ENCODE peak calls at places on chromosomes 2 and 18, in nine cellular contexts. J is activated naive CD8-positive, alpha-beta T cell treated with anti-CD3 and anti-CD28 coated beads for 36 hours; N is fibroblast of lung; M is dermis microvascular lymphatic vessel endothelial cell; I is GM04504; C is stimulated activated CD4-positive, alpha-beta T cell treated with anti-CD3 and anti-CD28 coated beads, Interleukin-15, amount 100 ng/mL, for 1 hour; X is ELF-1; F is suprapubic skin; L is GM12864. W is an unnamed sample.

GRCh38 chr2:179031731-179032408 is 18.1 kb downstream of the CCDC141 start:
- DNase-seq in J (peak), N (no peak), M (no peak), I (peak), C (no peak), X (peak), F (no peak), L (peak), W (no peak)

GRCh38 chr2:108193251-108193650 is 46.5 kb upstream of the SULT1C3 start:
- DNase-seq in J (no peak), N (no peak), M (no peak), I (no peak), C (no peak), X (no peak), F (no peak), L (no peak), W (no peak)

GRCh38 chr2:52431352-52431760 is 1336.2 kb upstream of the CHAC2 start:
- DNase-seq in J (no peak), N (no peak), M (no peak), I (no peak), C (no peak), X (no peak), F (no peak), L (no peak), W (no peak)

GRCh38 chr18:6058941-6059340 is 163.6 kb upstream of the TMEM200C start:
- DNase-seq in J (no peak), N (peak), M (no peak), I (no peak), C (no peak), X (peak), F (no peak), L (no peak), W (peak)

GRCh38 chr2:224401641-224402342 is at the start of gene FAM124B:
- DNase-seq in J (peak), N (peak), M (peak), I (no peak), C (no peak), X (peak), F (no peak), L (peak), W (no peak)

GRCh38 chr2:119760237-119760807 is 600 bp downstream of the PTPN4 start:
- DNase-seq in J (no peak), N (no peak), M (no peak), I (no peak), C (no peak), X (peak), F (peak), L (no peak), W (no peak)

GRCh38 chr2:171293661-171294060 is 133.0 kb upstream of the TLK1 start:
- DNase-seq in J (no peak), N (no peak), M (no peak), I (no peak), C (no peak), X (no peak), F (no peak), L (no peak), W (no peak)

GRCh38 chr2:73085691-73086090 is 14.2 kb upstream of the SFXN5 start:
- DNase-seq in J (peak), N (peak), M (peak), I (no peak), C (peak), X (peak), F (peak), L (no peak), W (peak)

GRCh38 chr18:49178736-49179135 is 228.0 kb upstream of the SMAD7 start:
- DNase-seq in J (no peak), N (peak), M (peak), I (no peak), C (no peak), X (no peak), F (no peak), L (no peak), W (no peak)

GRCh38 chr18:74895686-74896085 is 298.0 kb downstream of the ZNF407 start:
- DNase-seq in J (no peak), N (peak), M (no peak), I (no peak), C (no peak), X (no peak), F (no peak), L (no peak), W (no peak)

GRCh38 chr2:134301099-134301970 is 47.5 kb downstream of the MGAT5 start:
- DNase-seq in J (no peak), N (peak), M (peak), I (no peak), C (no peak), X (no peak), F (no peak), L (no peak), W (no peak)

GRCh38 chr2:43225788-43226557 is 433 bp downstream of the ZFP36L2 start:
- DNase-seq in J (peak), N (peak), M (no peak), I (no peak), C (peak), X (no peak), F (no peak), L (no peak), W (peak)

GRCh38 chr2:73103018-73103542 is 9.7 kb downstream of the RAB11FIP5 start:
- DNase-seq in J (no peak), N (no peak), M (no peak), I (no peak), C (no peak), X (no peak), F (peak), L (no peak), W (no peak)

GRCh38 chr18:31660763-31661162 is 23.6 kb downstream of the B4GALT6 start:
- DNase-seq in J (no peak), N (no peak), M (no peak), I (no peak), C (no peak), X (no peak), F (no peak), L (no peak), W (no peak)

GRCh38 chr18:26301681-26302080 is 75.4 kb downstream of the TAF4B start:
- DNase-seq in J (no peak), N (peak), M (no peak), I (no peak), C (no peak), X (no peak), F (no peak), L (no peak), W (no peak)

GRCh38 chr2:226799976-226800940 is 638 bp upstream of the IRS1 start:
- DNase-seq in J (no peak), N (peak), M (no peak), I (no peak), C (no peak), X (peak), F (peak), L (no peak), W (no peak)

GRCh38 chr2:12918138-12918840 is 201.6 kb downstream of the TRIB2 start:
- DNase-seq in J (no peak), N (peak), M (no peak), I (no peak), C (no peak), X (no peak), F (no peak), L (no peak), W (no peak)

GRCh38 chr2:14866953-14867352 is 234.4 kb downstream of the LRATD1 start:
- DNase-seq in J (no peak), N (no peak), M (no peak), I (peak), C (no peak), X (no peak), F (no peak), L (no peak), W (no peak)

GRCh38 chr2:104378853-104379374 is 475.0 kb upstream of the POU3F3 start:
- DNase-seq in J (peak), N (no peak), M (no peak), I (no peak), C (no peak), X (peak), F (no peak), L (no peak), W (peak)

GRCh38 chr2:217529271-217529670 is 473.5 kb downstream of the TNS1 start:
- DNase-seq in J (no peak), N (no peak), M (no peak), I (no peak), C (no peak), X (no peak), F (no peak), L (no peak), W (no peak)

GRCh38 chr2:108927936-108928659 is 60.9 kb downstream of the EDAR start:
- DNase-seq in J (no peak), N (peak), M (peak), I (peak), C (no peak), X (no peak), F (no peak), L (no peak), W (no peak)

GRCh38 chr2:239321596-239322413 is 79.0 kb downstream of the HDAC4 start:
- DNase-seq in J (peak), N (peak), M (no peak), I (no peak), C (no peak), X (no peak), F (peak), L (no peak), W (peak)

GRCh38 chr18:58756596-58757240 is 85.5 kb downstream of the MALT1 start:
- DNase-seq in J (no peak), N (no peak), M (no peak), I (no peak), C (no peak), X (no peak), F (no peak), L (no peak), W (no peak)

GRCh38 chr2:27020337-27020948 is 12.3 kb upstream of the TMEM214 start:
- DNase-seq in J (no peak), N (peak), M (no peak), I (no peak), C (no peak), X (no peak), F (no peak), L (no peak), W (no peak)

GRCh38 chr2:170122883-170123547 is 54.9 kb upstream of the MYO3B start:
- DNase-seq in J (no peak), N (peak), M (no peak), I (no peak), C (no peak), X (no peak), F (no peak), L (no peak), W (no peak)

GRCh38 chr18:42425025-42425424 is 470.0 kb downstream of the PIK3C3 start:
- DNase-seq in J (no peak), N (no peak), M (no peak), I (no peak), C (no peak), X (no peak), F (no peak), L (no peak), W (no peak)

GRCh38 chr2:220001693-220002260 is 374.3 kb downstream of the SLC4A3 start:
- DNase-seq in J (no peak), N (peak), M (no peak), I (no peak), C (no peak), X (no peak), F (no peak), L (no peak), W (no peak)

GRCh38 chr18:58186258-58186948 is 142.4 kb downstream of the NEDD4L start:
- DNase-seq in J (no peak), N (peak), M (peak), I (no peak), C (no peak), X (peak), F (no peak), L (no peak), W (no peak)